ENCODE peak calls at places on chromosome 21, in eight cellular contexts. H is A549; M is astrocyte; F is NT2/D1; A is stimulated activated CD4-positive, alpha-beta T cell treated with anti-CD3 and anti-CD28 coated beads, Interleukin-4, amount 100 ng/mL, for 4 hours; C is T follicular helper cell; E is fibroblast of mammary gland; G is GF-D8. N is an unnamed sample.

GRCh38 chr21:25639922-25640670 is 1.0 kb downstream of the JAM2 start:
- DNase-seq in H (no peak), M (no peak), F (peak), A (peak), C (no peak), E (no peak), G (no peak), N (peak)

GRCh38 chr21:36073181-36073580 is 3.4 kb downstream of the CBR1 start:
- DNase-seq in H (no peak), M (no peak), F (no peak), A (no peak), C (no peak), E (no peak), G (no peak), N (no peak)

GRCh38 chr21:14901482-14901958 is 163.3 kb downstream of the NRIP1 start:
- DNase-seq in H (no peak), M (peak), F (no peak), A (no peak), C (no peak), E (peak), G (no peak), N (no peak)

GRCh38 chr21:46661627-46662366 is 26.3 kb downstream of the PRMT2 start:
- DNase-seq in H (no peak), M (no peak), F (no peak), A (no peak), C (no peak), E (no peak), G (no peak), N (no peak)

GRCh38 chr21:36564647-36565046 is 84.7 kb upstream of the CLDN14 start:
- DNase-seq in H (no peak), M (no peak), F (no peak), A (no peak), C (no peak), E (no peak), G (no peak), N (no peak)

GRCh38 chr21:43939443-43940328 is 72.4 kb upstream of the TRAPPC10 start:
- DNase-seq in H (no peak), M (no peak), F (no peak), A (no peak), C (no peak), E (no peak), G (no peak), N (no peak)

GRCh38 chr21:46003575-46004007 is 22.0 kb downstream of the COL6A1 start:
- DNase-seq in H (no peak), M (no peak), F (no peak), A (no peak), C (no peak), E (no peak), G (no peak), N (no peak)

GRCh38 chr21:28447453-28447852 is 545.2 kb downstream of the LTN1 start:
- DNase-seq in H (no peak), M (peak), F (no peak), A (no peak), C (no peak), E (no peak), G (no peak), N (no peak)

GRCh38 chr21:10521091-10521598 is at the start of gene TPTE:
- DNase-seq in H (no peak), M (no peak), F (peak), A (no peak), C (no peak), E (no peak), G (no peak), N (no peak)

GRCh38 chr21:39096754-39097153 is 86.5 kb downstream of the PSMG1 start:
- DNase-seq in H (no peak), M (no peak), F (no peak), A (no peak), C (no peak), E (no peak), G (no peak), N (no peak)

GRCh38 chr21:31731802-31732537 is at the start of gene SCAF4:
- DNase-seq in H (peak), M (peak), F (peak), A (peak), C (peak), E (peak), G (peak), N (peak)

GRCh38 chr21:33660406-33660805 is 18.1 kb downstream of the ITSN1 start:
- DNase-seq in H (no peak), M (peak), F (no peak), A (no peak), C (no peak), E (no peak), G (peak), N (no peak)

GRCh38 chr21:31142600-31142999 is 104.3 kb upstream of the KRTAP19-8 start:
- DNase-seq in H (no peak), M (no peak), F (no peak), A (no peak), C (no peak), E (no peak), G (no peak), N (no peak)

GRCh38 chr21:15617968-15618367 is 111.8 kb upstream of the USP25 start:
- DNase-seq in H (peak), M (peak), F (no peak), A (no peak), C (no peak), E (peak), G (no peak), N (peak)

GRCh38 chr21:32826317-32827167 is 55.0 kb upstream of the PAXBP1 start:
- DNase-seq in H (peak), M (peak), F (peak), A (no peak), C (peak), E (peak), G (peak), N (no peak)

GRCh38 chr21:21463456-21463855 is 465.2 kb downstream of the NCAM2 start:
- DNase-seq in H (no peak), M (no peak), F (no peak), A (no peak), C (no peak), E (no peak), G (no peak), N (no peak)

GRCh38 chr21:36839123-36839522 is 127.3 kb downstream of the HLCS start:
- DNase-seq in H (no peak), M (peak), F (no peak), A (no peak), C (no peak), E (peak), G (no peak), N (no peak)

GRCh38 chr21:32412998-32413504 is 545 bp downstream of the EVA1C start:
- DNase-seq in H (no peak), M (no peak), F (no peak), A (no peak), C (no peak), E (no peak), G (no peak), N (no peak)

GRCh38 chr21:33362044-33362555 is 37.3 kb downstream of the IFNAR1 start:
- DNase-seq in H (no peak), M (no peak), F (peak), A (no peak), C (peak), E (no peak), G (peak), N (no peak)

GRCh38 chr21:34704119-34704518 is 35.3 kb downstream of the CLIC6 start:
- DNase-seq in H (no peak), M (peak), F (no peak), A (no peak), C (no peak), E (peak), G (no peak), N (no peak)

GRCh38 chr21:31220567-31220966 is 123.5 kb downstream of the TIAM1 start:
- DNase-seq in H (no peak), M (peak), F (no peak), A (no peak), C (no peak), E (peak), G (no peak), N (peak)

GRCh38 chr21:46570631-46571030 is 34.3 kb downstream of the S100B start:
- DNase-seq in H (no peak), M (no peak), F (no peak), A (no peak), C (no peak), E (no peak), G (no peak), N (no peak)

GRCh38 chr21:46081862-46082637 is 15.9 kb upstream of the COL6A2 start:
- DNase-seq in H (no peak), M (no peak), F (no peak), A (no peak), C (no peak), E (no peak), G (no peak), N (no peak)

GRCh38 chr21:44089001-44089911 is 17.9 kb upstream of the PWP2 start:
- DNase-seq in H (no peak), M (no peak), F (no peak), A (no peak), C (peak), E (no peak), G (peak), N (no peak)

GRCh38 chr21:35136586-35137254 is 87.6 kb upstream of the RUNX1 start:
- DNase-seq in H (peak), M (peak), F (peak), A (no peak), C (no peak), E (peak), G (no peak), N (no peak)

GRCh38 chr21:42061195-42061865 is 9.8 kb upstream of the UMODL1 start:
- DNase-seq in H (no peak), M (no peak), F (no peak), A (no peak), C (no peak), E (no peak), G (peak), N (no peak)

GRCh38 chr21:33380483-33380998 is 22.7 kb upstream of the IFNGR2 start:
- DNase-seq in H (peak), M (peak), F (peak), A (peak), C (peak), E (peak), G (peak), N (no peak)

GRCh38 chr21:38544681-38545080 is 46.4 kb upstream of the ERG start:
- DNase-seq in H (no peak), M (peak), F (no peak), A (no peak), C (no peak), E (peak), G (no peak), N (no peak)

GRCh38 chr21:41580758-41581554 is 73.0 kb upstream of the TMPRSS2 start:
- DNase-seq in H (no peak), M (no peak), F (no peak), A (no peak), C (no peak), E (no peak), G (no peak), N (peak)

GRCh38 chr21:43808832-43809251 is 19.5 kb downstream of the RRP1 start:
- DNase-seq in H (no peak), M (no peak), F (no peak), A (no peak), C (no peak), E (no peak), G (no peak), N (no peak)

GRCh38 chr21:38913120-38913975 is 107.6 kb downstream of the ETS2 start:
- DNase-seq in H (peak), M (peak), F (no peak), A (no peak), C (no peak), E (peak), G (no peak), N (peak)